ENCODE peak calls at places on chromosomes 6 and 20, in four cellular contexts. O, P, U and F are unnamed samples.

GRCh38 chr20:13819885-13820645 is 35.2 kb downstream of the NDUFAF5 start:
- DNase-seq in O (no peak), P (peak), U (no peak), F (peak)

GRCh38 chr6:159691133-159691962 is 1.7 kb downstream of the SOD2 start:
- DNase-seq in O (peak), P (peak), U (no peak), F (peak)

GRCh38 chr20:39810269-39810668 is 848.1 kb downstream of the DHX35 start:
- DNase-seq in O (no peak), P (no peak), U (no peak), F (no peak)

GRCh38 chr6:150599199-150600002 is at the start of gene PLEKHG1:
- DNase-seq in O (no peak), P (peak), U (peak), F (peak)

GRCh38 chr6:4169028-4169789 is 33.8 kb upstream of the ECI2 start:
- DNase-seq in O (no peak), P (no peak), U (no peak), F (no peak)

GRCh38 chr6:118869350-118869749 is 24.6 kb upstream of the ASF1A start:
- DNase-seq in O (no peak), P (peak), U (no peak), F (no peak)

GRCh38 chr6:84392292-84392691 is 164.8 kb upstream of the CEP162 start:
- DNase-seq in O (no peak), P (no peak), U (no peak), F (no peak)

GRCh38 chr6:21885532-21886089 is 292.1 kb downstream of the SOX4 start:
- DNase-seq in O (no peak), P (peak), U (no peak), F (no peak)

GRCh38 chr6:142374965-142375733 is 73.3 kb downstream of the ADGRG6 start:
- DNase-seq in O (no peak), P (peak), U (no peak), F (no peak)

GRCh38 chr20:62243906-62244515 is 5.7 kb downstream of the OSBPL2 start:
- DNase-seq in O (peak), P (no peak), U (no peak), F (no peak)

GRCh38 chr20:3863317-3863716 is 16.7 kb downstream of the MAVS start:
- DNase-seq in O (no peak), P (no peak), U (no peak), F (no peak)

GRCh38 chr20:5996765-5997164 is 46.3 kb downstream of the MCM8 start:
- DNase-seq in O (peak), P (no peak), U (peak), F (peak)

GRCh38 chr6:3385660-3386151 is 71.1 kb downstream of the SLC22A23 start:
- DNase-seq in O (no peak), P (peak), U (no peak), F (no peak)

GRCh38 chr20:13301596-13301995 is 80.5 kb downstream of the ISM1 start:
- DNase-seq in O (no peak), P (no peak), U (no peak), F (no peak)

GRCh38 chr6:108117427-108118358 is 43.2 kb upstream of the OSTM1 start:
- DNase-seq in O (no peak), P (peak), U (peak), F (peak)

GRCh38 chr6:30227763-30228487 is 14.7 kb upstream of the TRIM26 start:
- DNase-seq in O (no peak), P (no peak), U (no peak), F (no peak)

GRCh38 chr6:116215414-116215813 is 38.5 kb downstream of the TSPYL4 start:
- DNase-seq in O (no peak), P (no peak), U (no peak), F (no peak)

GRCh38 chr6:34362909-34363713 is 29.4 kb downstream of the NUDT3 start:
- DNase-seq in O (no peak), P (no peak), U (no peak), F (peak)

GRCh38 chr20:40687384-40688128 is 1.5 kb downstream of the MAFB start:
- DNase-seq in O (no peak), P (peak), U (no peak), F (no peak)

GRCh38 chr6:35161265-35161664 is 20.1 kb upstream of the TCP11 start:
- DNase-seq in O (no peak), P (no peak), U (no peak), F (no peak)

GRCh38 chr6:21404577-21404976 is 189.0 kb upstream of the SOX4 start:
- DNase-seq in O (no peak), P (no peak), U (no peak), F (peak)

GRCh38 chr6:25263602-25264001 is 15.6 kb upstream of the CARMIL1 start:
- DNase-seq in O (no peak), P (peak), U (no peak), F (no peak)

GRCh38 chr6:79173378-79173777 is 61.1 kb downstream of the HMGN3 start:
- DNase-seq in O (peak), P (no peak), U (no peak), F (peak)

GRCh38 chr6:16333580-16333979 is 95.2 kb downstream of the GMPR start:
- DNase-seq in O (no peak), P (no peak), U (no peak), F (no peak)

GRCh38 chr20:3820901-3821727 is 767 bp downstream of the AP5S1 start:
- DNase-seq in O (no peak), P (no peak), U (no peak), F (no peak)

GRCh38 chr6:25972128-25972527 is 9.5 kb downstream of the TRIM38 start:
- DNase-seq in O (no peak), P (no peak), U (no peak), F (no peak)

GRCh38 chr6:25922301-25922700 is 8.2 kb downstream of the SLC17A2 start:
- DNase-seq in O (no peak), P (no peak), U (no peak), F (no peak)

GRCh38 chr6:53986165-53986720 is 125.0 kb upstream of the MLIP start:
- DNase-seq in O (no peak), P (peak), U (no peak), F (peak)

GRCh38 chr20:63322146-63322922 is 29.3 kb downstream of the COL20A1 start:
- DNase-seq in O (no peak), P (no peak), U (no peak), F (no peak)

GRCh38 chr6:67131827-67132226 is 1424.8 kb upstream of the EYS start:
- DNase-seq in O (no peak), P (no peak), U (no peak), F (no peak)

GRCh38 chr20:24698189-24698588 is 228.8 kb downstream of the SYNDIG1 start:
- DNase-seq in O (no peak), P (no peak), U (no peak), F (no peak)